ENCODE peak calls at places on chromosomes 4 and X, in five cellular contexts. U, G, A, V and S are unnamed samples.

GRCh38 chr4:67581208-67581857 is 22.8 kb downstream of the STAP1 start:
- DNase-seq in A (no peak), G (no peak), U (no peak), V (no peak), S (no peak)

GRCh38 chr4:73911746-73912145 is 42.6 kb downstream of the CXCL1 start:
- DNase-seq in G (no peak), V (no peak), A (no peak), U (no peak), S (no peak)

GRCh38 chr4:140061194-140061593 is 92.8 kb downstream of the MAML3 start:
- DNase-seq in G (no peak), U (no peak), V (peak), A (no peak), S (no peak)

GRCh38 chrX:133697656-133698055 is 282.4 kb upstream of the GPC4 start:
- DNase-seq in U (no peak), V (no peak), G (no peak), A (no peak), S (no peak)

GRCh38 chrX:43666301-43666912 is 10.3 kb downstream of the MAOA start:
- DNase-seq in V (no peak), A (no peak), G (no peak), U (no peak), S (no peak)

GRCh38 chr4:87375719-87376291 is 15.2 kb downstream of the HSD17B11 start:
- DNase-seq in A (peak), V (peak), U (peak), G (no peak), S (no peak)

GRCh38 chr4:70508801-70509200 is 9.6 kb upstream of the AMTN start:
- DNase-seq in G (no peak), A (no peak), V (peak), U (no peak), S (no peak)

GRCh38 chrX:147476008-147476407 is 435.7 kb upstream of the FMR1 start:
- DNase-seq in A (no peak), U (no peak), V (no peak), G (no peak), S (peak)

GRCh38 chr4:25938251-25939186 is 24.5 kb downstream of the SMIM20 start:
- DNase-seq in U (peak), V (peak), G (no peak), A (no peak), S (no peak)

GRCh38 chr4:38154681-38155588 is 194.7 kb downstream of the PTTG2 start:
- DNase-seq in G (no peak), V (no peak), A (no peak), U (no peak), S (peak)

GRCh38 chr4:134518574-134519217 is 317.1 kb upstream of the PABPC4L start:
- DNase-seq in U (no peak), V (no peak), G (no peak), A (no peak), S (no peak)

GRCh38 chrX:40009462-40009851 is 88.3 kb downstream of the BCOR start:
- DNase-seq in U (no peak), V (no peak), G (no peak), A (no peak), S (no peak)

GRCh38 chrX:154046262-154046771 is 26.6 kb upstream of the IRAK1 start:
- DNase-seq in U (peak), A (no peak), G (peak), V (peak), S (no peak)

GRCh38 chr4:151199496-151200190 is 77.3 kb upstream of the PRSS48 start:
- DNase-seq in V (no peak), U (no peak), G (no peak), A (no peak), S (no peak)

GRCh38 chr4:23629421-23629820 is 260.4 kb downstream of the PPARGC1A start:
- DNase-seq in G (no peak), A (no peak), V (no peak), U (no peak), S (no peak)

GRCh38 chr4:14177987-14178386 is 550.5 kb upstream of the BOD1L1 start:
- DNase-seq in U (no peak), A (no peak), G (no peak), V (no peak), S (no peak)

GRCh38 chr4:1326751-1327525 is 20.1 kb upstream of the UVSSA start:
- DNase-seq in G (no peak), A (no peak), U (no peak), V (no peak), S (no peak)
- TF ChIP-seq CTCF in G (no peak), A (no peak), U (no peak), V (no peak), S (no peak)

GRCh38 chr4:15851969-15852368 is 73.8 kb downstream of the CD38 start:
- DNase-seq in V (no peak), A (no peak), U (no peak), G (no peak), S (no peak)

GRCh38 chr4:15853345-15853744 is 75.2 kb downstream of the CD38 start:
- DNase-seq in A (no peak), G (no peak), V (no peak), U (no peak), S (no peak)

GRCh38 chr4:15852524-15852923 is 74.4 kb downstream of the CD38 start:
- DNase-seq in V (no peak), U (no peak), A (no peak), G (no peak), S (no peak)

GRCh38 chr4:15847746-15848145 is 69.6 kb downstream of the CD38 start:
- DNase-seq in G (no peak), A (no peak), U (no peak), V (no peak), S (no peak)

DNA sequence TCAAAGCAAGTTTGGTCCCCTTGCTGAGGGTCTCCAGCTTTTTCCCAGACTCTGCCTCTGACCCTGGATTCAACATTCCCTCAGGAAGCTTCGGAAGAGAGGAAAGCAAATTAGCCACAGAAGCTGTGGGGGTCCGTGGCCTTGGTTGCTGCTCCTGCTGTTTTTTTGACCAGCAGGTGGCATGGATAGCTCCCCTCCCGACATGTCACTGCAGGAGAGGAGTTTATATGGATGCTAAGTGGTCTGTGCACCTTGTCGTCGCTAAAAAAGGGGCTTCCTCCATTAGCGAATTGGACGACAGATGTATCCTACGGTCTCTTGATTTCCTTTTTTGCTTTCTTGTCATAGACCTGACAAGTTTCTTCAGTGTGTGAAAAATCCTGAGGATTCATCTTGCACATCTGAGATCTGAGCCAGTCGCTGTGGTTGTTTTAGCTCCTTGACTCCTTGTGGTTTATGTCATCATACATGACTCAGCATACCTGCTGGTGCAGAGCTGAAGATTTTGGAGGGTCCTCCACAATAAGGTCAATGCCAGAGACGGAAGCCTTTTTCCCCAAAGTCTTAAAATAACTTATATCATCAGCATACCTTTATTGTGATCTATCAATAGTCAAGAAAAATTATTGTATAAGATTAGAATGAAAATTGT is 70.2 kb downstream of the CD38 start:
- DNase-seq in G (no peak), U (no peak), V (peak), A (peak), S (no peak)
- TF ChIP-seq CTCF in G (no peak), U (no peak), V (no peak), A (no peak), S (no peak)

DNA sequence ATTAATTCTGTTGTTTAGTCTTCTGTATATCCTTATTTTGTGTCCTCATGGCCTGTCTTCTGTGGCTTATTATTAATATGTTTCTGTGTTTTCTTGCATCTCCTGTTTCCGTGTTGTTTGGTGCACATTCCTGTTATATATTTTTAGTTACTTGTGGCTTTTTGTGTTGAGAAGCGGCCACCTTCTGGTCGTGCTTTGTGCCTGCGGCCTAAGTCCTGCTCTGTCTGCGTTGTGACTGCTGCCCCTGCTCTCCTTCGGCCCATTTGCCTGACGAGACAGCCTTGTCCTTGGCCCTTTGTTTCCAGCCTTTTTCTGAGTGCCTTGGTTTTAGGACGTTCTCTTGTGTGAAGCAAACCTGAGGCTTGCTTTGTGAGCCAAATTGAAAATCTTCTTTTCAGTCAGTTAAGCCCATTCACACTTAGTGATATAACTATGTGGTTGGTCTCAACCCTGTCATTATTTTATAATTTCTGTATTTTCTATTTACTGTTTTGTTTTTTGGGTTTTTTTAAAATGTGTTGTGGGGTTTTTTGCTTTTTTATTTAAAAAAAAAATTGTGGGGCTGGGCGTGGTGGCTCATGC is 43.8 kb downstream of the TNIP2 start:
- DNase-seq in G (no peak), V (peak), U (no peak), A (peak), S (no peak)
- TF ChIP-seq CTCF in G (no peak), V (peak), U (no peak), A (no peak), S (no peak)

GRCh38 chr4:121459056-121459455 is 78.2 kb upstream of the QRFPR start:
- DNase-seq in G (no peak), U (no peak), V (no peak), A (no peak), S (no peak)

GRCh38 chr4:121462660-121463261 is 81.9 kb upstream of the QRFPR start:
- DNase-seq in V (peak), A (peak), U (no peak), G (peak), S (peak)

DNA sequence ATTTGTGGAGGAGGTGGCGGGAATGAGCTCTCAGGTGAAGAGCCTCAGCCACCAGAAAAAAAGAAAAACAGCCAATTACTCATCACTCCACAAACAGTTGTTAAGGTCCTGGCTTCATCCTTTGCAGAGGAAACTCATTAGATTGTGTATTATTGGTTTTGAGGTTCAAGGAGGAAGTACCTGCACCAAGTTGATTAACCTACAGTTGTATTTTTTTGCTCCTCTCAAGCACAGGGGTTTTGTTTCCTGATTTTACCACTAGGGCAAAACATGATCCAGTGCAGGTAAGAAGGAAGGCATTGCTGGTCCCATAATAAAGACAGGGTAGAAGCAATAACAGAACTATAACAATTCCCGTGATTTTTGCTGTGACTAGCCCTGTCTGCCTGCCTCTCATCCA is 84.0 kb upstream of the QRFPR start:
- DNase-seq in V (no peak), U (no peak), G (no peak), A (no peak), S (no peak)
- TF ChIP-seq CTCF in V (no peak), U (no peak), G (no peak), A (no peak), S (no peak)